ENCODE peak calls at places on chromosome 21, in four cellular contexts. O, P, F and W are unnamed samples.

GRCh38 chr21:33980276-33980916 is 64.8 kb upstream of the ATP5PO start:
- DNase-seq in O (no peak), P (no peak), F (no peak), W (no peak)

GRCh38 chr21:17818158-17819113 is 720 bp downstream of the C21orf91 start:
- DNase-seq in O (peak; percentile 24), P (peak; percentile 27), F (no peak), W (no peak)

GRCh38 chr21:27802816-27803475 is 836.1 kb upstream of the ADAMTS5 start:
- DNase-seq in O (peak; percentile 40), P (peak; percentile 42), F (no peak), W (no peak)

GRCh38 chr21:41802684-41803083 is 35.8 kb upstream of the RIPK4 start:
- DNase-seq in F (no peak), P (peak; percentile 37), O (no peak), W (no peak)

GRCh38 chr21:32645261-32646182 is 33.3 kb upstream of the CFAP298 start:
- DNase-seq in O (no peak), F (no peak), P (no peak), W (no peak)

GRCh38 chr21:46151989-46152938 is 3.1 kb downstream of the FTCD start:
- DNase-seq in P (no peak), F (no peak), O (no peak), W (no peak)

GRCh38 chr21:38376693-38377092 is 119.9 kb downstream of the KCNJ15 start:
- DNase-seq in O (no peak), P (no peak), F (no peak), W (no peak)

GRCh38 chr21:41016472-41016871 is 151.5 kb upstream of the BACE2 start:
- DNase-seq in O (no peak), F (no peak), P (no peak), W (no peak)

GRCh38 chr21:37821791-37822450 is 94.3 kb downstream of the KCNJ6 start:
- DNase-seq in O (peak; percentile 34), P (no peak), F (no peak), W (peak; percentile 42)

GRCh38 chr21:44532712-44533111 is 7.3 kb downstream of the KRTAP10-1 start:
- DNase-seq in F (no peak), P (no peak), O (no peak), W (no peak)

GRCh38 chr21:45333583-45334121 is 46.0 kb upstream of the POFUT2 start:
- DNase-seq in F (no peak), O (peak; percentile 72), P (no peak), W (no peak)